ENCODE peak calls at places on chromosome 4, in six cellular contexts. T is NCI-H510A; C is non-pigmented ciliary epithelial cell; Z is naive thymus-derived CD8-positive, alpha-beta T cell; X is NCI-H1436; S is AG08395. J is an unnamed sample.

GRCh38 chr4:24664956-24665355 is 80.6 kb upstream of the DHX15 start:
- DNase-seq in S (peak; percentile 67), X (no peak), Z (no peak), T (no peak), C (no peak), J (peak; percentile 25)

GRCh38 chr4:111712093-111712677 is 433.1 kb upstream of the FAM241A start:
- DNase-seq in T (no peak), C (no peak), X (no peak), Z (no peak), S (no peak), J (no peak)

GRCh38 chr4:7434766-7435150 is at the start of gene PSAPL1:
- DNase-seq in X (no peak), Z (no peak), C (no peak), S (peak; percentile 86), T (peak; percentile 52), J (peak; percentile 8)

GRCh38 chr4:5455003-5455585 is 253.3 kb downstream of the EVC2 start:
- DNase-seq in X (no peak), Z (no peak), C (no peak), T (no peak), S (no peak), J (no peak)

GRCh38 chr4:4509521-4509920 is 32.3 kb downstream of the STX18 start:
- DNase-seq in X (no peak), Z (no peak), C (no peak), T (no peak), S (no peak), J (no peak)

GRCh38 chr4:173752610-173753009 is 222.6 kb upstream of the HAND2 start:
- DNase-seq in T (no peak), S (no peak), Z (no peak), C (no peak), X (peak; percentile 4), J (no peak)

GRCh38 chr4:78379991-78380739 is 171.4 kb upstream of the ANXA3 start:
- DNase-seq in S (peak; percentile 61), T (no peak), X (no peak), C (no peak), Z (no peak), J (no peak)

GRCh38 chr4:54255881-54256280 is 26.8 kb downstream of the PDGFRA start:
- DNase-seq in X (no peak), C (no peak), Z (no peak), T (no peak), S (no peak), J (no peak)

GRCh38 chr4:187276786-187277408 is 553.2 kb upstream of the FAT1 start:
- DNase-seq in S (peak; percentile 26), Z (no peak), X (no peak), T (no peak), C (no peak), J (peak; percentile 33)

GRCh38 chr4:95142877-95143412 is 385.2 kb downstream of the BMPR1B start:
- DNase-seq in S (no peak), T (no peak), Z (no peak), C (no peak), X (no peak), J (no peak)

GRCh38 chr4:184599492-184600135 is 49.6 kb downstream of the CASP3 start:
- DNase-seq in X (no peak), Z (no peak), S (peak; percentile 75), C (peak; percentile 45), T (no peak), J (peak; percentile 78)

GRCh38 chr4:4871267-4872147 is 12.0 kb downstream of the MSX1 start:
- DNase-seq in Z (no peak), S (no peak), C (no peak), X (no peak), T (no peak), J (no peak)

GRCh38 chr4:123631699-123632098 is 235.1 kb downstream of the SPRY1 start:
- DNase-seq in Z (no peak), S (peak; percentile 70), C (no peak), X (no peak), T (no peak), J (peak; percentile 79)

GRCh38 chr4:121096629-121097028 is 24.3 kb upstream of the NDNF start:
- DNase-seq in T (no peak), S (peak; percentile 58), C (no peak), Z (peak; percentile 41), X (peak; percentile 5), J (peak; percentile 28)

GRCh38 chr4:25030283-25031076 is at the start of gene LGI2:
- DNase-seq in Z (no peak), T (peak; percentile 16), X (no peak), S (peak; percentile 29), C (no peak), J (no peak)

GRCh38 chr4:174218127-174218790 is 65.2 kb downstream of the FBXO8 start:
- DNase-seq in X (no peak), S (no peak), C (no peak), Z (no peak), T (no peak), J (no peak)

GRCh38 chr4:86359944-86360478 is at the start of gene MAPK10:
- DNase-seq in S (peak; percentile 42), C (peak; percentile 80), Z (peak; percentile 25), X (peak; percentile 96), T (peak; percentile 90), J (peak; percentile 73)